ENCODE peak calls at places on chromosomes 4 and X, in five cellular contexts. U, K, Y, R and E are unnamed samples.

GRCh38 chr4:43394976-43395375 is 502.5 kb downstream of the GRXCR1 start:
- DNase-seq in U (peak), K (no peak), Y (no peak), R (no peak), E (no peak)

GRCh38 chr4:3879681-3880594 is 113.8 kb downstream of the ADRA2C start:
- DNase-seq in U (no peak), K (no peak), Y (peak), R (no peak), E (no peak)

GRCh38 chr4:86160423-86160822 is 199.4 kb downstream of the MAPK10 start:
- DNase-seq in U (no peak), K (no peak), Y (peak), R (no peak), E (no peak)

GRCh38 chr4:1760521-1761001 is 32.5 kb upstream of the FGFR3 start:
- DNase-seq in U (no peak), K (no peak), Y (no peak), R (no peak), E (no peak)

GRCh38 chr4:79852305-79852730 is 220.7 kb downstream of the ANTXR2 start:
- DNase-seq in U (peak), K (no peak), Y (peak), R (peak), E (no peak)

GRCh38 chrX:72079607-72080006 is 52.1 kb downstream of the RTL5 start:
- DNase-seq in U (no peak), K (no peak), Y (no peak), R (peak), E (no peak)

GRCh38 chr4:78242071-78242470 is 184.9 kb downstream of the FRAS1 start:
- DNase-seq in U (peak), K (no peak), Y (peak), R (no peak), E (no peak)

GRCh38 chr4:173420821-173421220 is 21.9 kb upstream of the SCRG1 start:
- DNase-seq in U (peak), K (no peak), Y (no peak), R (no peak), E (no peak)

GRCh38 chr4:152255437-152255836 is 280.5 kb downstream of the FBXW7 start:
- DNase-seq in U (no peak), K (peak), Y (peak), R (peak), E (no peak)

GRCh38 chr4:54277691-54278090 is 48.6 kb downstream of the PDGFRA start:
- DNase-seq in U (peak), K (no peak), Y (peak), R (peak), E (no peak)

GRCh38 chrX:30085571-30085970 is 129.8 kb upstream of the MAGEB2 start:
- DNase-seq in U (no peak), K (no peak), Y (peak), R (no peak), E (no peak)

GRCh38 chr4:14504162-14504561 is 498.1 kb upstream of the CPEB2 start:
- DNase-seq in U (no peak), K (no peak), Y (no peak), R (no peak), E (no peak)

GRCh38 chrX:108268434-108269080 is 169.7 kb downstream of the COL4A6 start:
- DNase-seq in U (peak), K (no peak), Y (no peak), R (peak), E (no peak)

GRCh38 chr4:46676364-46676763 is 232.7 kb downstream of the COX7B2 start:
- DNase-seq in U (no peak), K (no peak), Y (no peak), R (no peak), E (no peak)